ENCODE peak calls at places on chromosomes 3 and 15, in four cellular contexts. One of them, this sample, is unnamed.

GRCh38 chr3:33119891-33120290 is 6.1 kb downstream of the CRTAP start:
- DNase-seq in transverse colon: no peak
- DNase-seq in H9: no peak
- DNase-seq in cardiac muscle cell: peak; percentile 8
- DNase-seq in this sample: no peak

GRCh38 chr3:162122405-162122804 is 625.8 kb downstream of the OTOL1 start:
- DNase-seq in transverse colon: no peak
- DNase-seq in cardiac muscle cell: no peak
- DNase-seq in H9: no peak
- DNase-seq in this sample: no peak

GRCh38 chr3:14391033-14391432 is 11.4 kb upstream of the SLC6A6 start:
- DNase-seq in cardiac muscle cell: no peak
- DNase-seq in H9: no peak
- DNase-seq in transverse colon: no peak
- DNase-seq in this sample: no peak

GRCh38 chr3:44321335-44321734 is 17.2 kb upstream of the TCAIM start:
- DNase-seq in transverse colon: no peak
- DNase-seq in H9: no peak
- DNase-seq in cardiac muscle cell: no peak
- DNase-seq in this sample: no peak

GRCh38 chr15:48975713-48976419 is 12.1 kb upstream of the SHC4 start:
- DNase-seq in transverse colon: peak; percentile 75
- DNase-seq in cardiac muscle cell: peak; percentile 90
- DNase-seq in H9: peak; percentile 87
- DNase-seq in this sample: peak; percentile 88

GRCh38 chr3:29370021-29370420 is 89.2 kb downstream of the RBMS3 start:
- DNase-seq in transverse colon: no peak
- DNase-seq in H9: no peak
- DNase-seq in cardiac muscle cell: no peak
- DNase-seq in this sample: no peak

GRCh38 chr15:23385886-23386430 is 31.4 kb downstream of the GOLGA8S start:
- DNase-seq in H9: no peak
- DNase-seq in cardiac muscle cell: no peak
- DNase-seq in transverse colon: peak; percentile 25
- DNase-seq in this sample: no peak

GRCh38 chr3:15069441-15069840 is 4.3 kb upstream of the MRPS25 start:
- DNase-seq in transverse colon: no peak
- DNase-seq in H9: no peak
- DNase-seq in cardiac muscle cell: no peak
- DNase-seq in this sample: no peak

GRCh38 chr3:198064420-198064819 is 104.4 kb downstream of the LMLN start:
- DNase-seq in H9: no peak
- DNase-seq in cardiac muscle cell: no peak
- DNase-seq in transverse colon: no peak
- DNase-seq in this sample: no peak

GRCh38 chr15:63362196-63362595 is 19.4 kb downstream of the CA12 start:
- DNase-seq in cardiac muscle cell: no peak
- DNase-seq in H9: no peak
- DNase-seq in transverse colon: peak; percentile 57
- DNase-seq in this sample: peak; percentile 14

GRCh38 chr15:31782951-31783350 is 247.4 kb upstream of the CHRNA7 start:
- DNase-seq in transverse colon: no peak
- DNase-seq in cardiac muscle cell: no peak
- DNase-seq in H9: no peak
- DNase-seq in this sample: no peak

GRCh38 chr3:37037352-37037751 is 44.0 kb downstream of the MLH1 start:
- DNase-seq in transverse colon: no peak
- DNase-seq in cardiac muscle cell: no peak
- DNase-seq in H9: no peak
- DNase-seq in this sample: no peak

GRCh38 chr3:64685800-64686445 is 1.9 kb downstream of the ADAMTS9 start:
- DNase-seq in H9: peak; percentile 94
- DNase-seq in cardiac muscle cell: peak; percentile 92
- DNase-seq in transverse colon: peak; percentile 89
- DNase-seq in this sample: peak; percentile 87

GRCh38 chr15:67067161-67067853 is 1.9 kb downstream of the SMAD3 start:
- DNase-seq in transverse colon: no peak
- DNase-seq in cardiac muscle cell: peak; percentile 58
- DNase-seq in H9: no peak
- DNase-seq in this sample: peak; percentile 42

GRCh38 chr3:17433866-17434265 is 308.6 kb downstream of the TBC1D5 start:
- DNase-seq in H9: no peak
- DNase-seq in transverse colon: no peak
- DNase-seq in cardiac muscle cell: no peak
- DNase-seq in this sample: no peak

GRCh38 chr3:99509224-99509623 is 129.2 kb upstream of the COL8A1 start:
- DNase-seq in cardiac muscle cell: no peak
- DNase-seq in H9: no peak
- DNase-seq in transverse colon: no peak
- DNase-seq in this sample: no peak

GRCh38 chr3:16134173-16134928 is 40.1 kb upstream of the GALNT15 start:
- DNase-seq in cardiac muscle cell: no peak
- DNase-seq in transverse colon: no peak
- DNase-seq in H9: no peak
- DNase-seq in this sample: no peak

GRCh38 chr3:12489832-12490231 is 5.6 kb downstream of the TSEN2 start:
- DNase-seq in transverse colon: no peak
- DNase-seq in H9: no peak
- DNase-seq in cardiac muscle cell: no peak
- DNase-seq in this sample: no peak

GRCh38 chr3:134655706-134656105 is 4.9 kb upstream of the KY start:
- DNase-seq in cardiac muscle cell: no peak
- DNase-seq in transverse colon: no peak
- DNase-seq in H9: peak; percentile 10
- DNase-seq in this sample: no peak

GRCh38 chr3:150292891-150293290 is 115.2 kb upstream of the TSC22D2 start:
- DNase-seq in cardiac muscle cell: no peak
- DNase-seq in H9: no peak
- DNase-seq in transverse colon: no peak
- DNase-seq in this sample: no peak

GRCh38 chr3:174495231-174495755 is 363.8 kb upstream of the NAALADL2 start:
- DNase-seq in H9: no peak
- DNase-seq in cardiac muscle cell: no peak
- DNase-seq in transverse colon: no peak
- DNase-seq in this sample: no peak

GRCh38 chr3:71515640-71516383 is 67.7 kb downstream of the FOXP1 start:
- DNase-seq in cardiac muscle cell: no peak
- DNase-seq in H9: no peak
- DNase-seq in transverse colon: no peak
- DNase-seq in this sample: no peak

GRCh38 chr3:71520186-71521020 is 63.1 kb downstream of the FOXP1 start:
- DNase-seq in H9: no peak
- DNase-seq in cardiac muscle cell: no peak
- DNase-seq in transverse colon: no peak
- DNase-seq in this sample: no peak

GRCh38 chr3:71521021-71521352 is 62.5 kb downstream of the FOXP1 start:
- DNase-seq in H9: no peak
- DNase-seq in transverse colon: no peak
- DNase-seq in cardiac muscle cell: no peak
- DNase-seq in this sample: no peak

GRCh38 chr3:71517206-71517855 is 66.2 kb downstream of the FOXP1 start:
- DNase-seq in transverse colon: no peak
- DNase-seq in cardiac muscle cell: no peak
- DNase-seq in H9: no peak
- DNase-seq in this sample: no peak

GRCh38 chr3:71518089-71518488 is 65.4 kb downstream of the FOXP1 start:
- DNase-seq in H9: no peak
- DNase-seq in cardiac muscle cell: no peak
- DNase-seq in transverse colon: no peak
- DNase-seq in this sample: no peak
- TF ChIP-seq CTCF in H9: no peak
- TF ChIP-seq CTCF in cardiac muscle cell: no peak
- TF ChIP-seq CTCF in transverse colon: no peak
- TF ChIP-seq CTCF in this sample: no peak

DNA sequence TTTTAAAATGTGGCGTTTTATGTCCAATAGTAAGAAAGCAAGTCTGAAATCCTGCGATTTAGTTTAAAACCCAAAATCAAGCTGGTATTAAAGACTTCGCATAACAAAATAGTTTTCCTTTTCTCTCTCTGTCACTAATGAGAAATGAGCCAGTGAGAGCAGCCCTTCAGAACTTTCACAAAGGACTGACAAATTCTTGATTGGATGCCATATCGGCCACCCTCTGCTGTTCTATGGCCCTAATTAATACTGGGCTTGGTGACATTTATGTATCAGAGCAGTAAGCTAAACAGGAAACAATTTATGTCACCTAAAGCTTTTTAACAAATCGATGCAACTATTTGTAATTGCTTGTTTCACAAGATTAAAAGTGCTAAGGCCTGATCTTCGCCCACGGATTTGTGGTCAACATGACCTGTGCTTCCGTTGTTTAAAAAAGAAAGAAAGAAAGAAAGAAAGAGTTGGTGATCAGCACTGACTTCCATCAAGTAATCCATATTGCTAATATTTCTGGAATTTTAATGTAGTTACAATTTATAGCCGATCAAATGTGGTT is 631.5 kb downstream of the FOXP1 start:
- DNase-seq in H9: no peak
- DNase-seq in cardiac muscle cell: no peak
- DNase-seq in transverse colon: no peak
- DNase-seq in this sample: no peak
- TF ChIP-seq CTCF in H9: no peak
- TF ChIP-seq CTCF in cardiac muscle cell: no peak
- TF ChIP-seq CTCF in transverse colon: no peak
- TF ChIP-seq CTCF in this sample: no peak

GRCh38 chr3:169604568-169604967 is 58.9 kb downstream of the MECOM start:
- DNase-seq in H9: peak; percentile 36
- DNase-seq in transverse colon: no peak
- DNase-seq in cardiac muscle cell: no peak
- DNase-seq in this sample: no peak
- TF ChIP-seq CTCF in H9: peak; percentile 60
- TF ChIP-seq CTCF in transverse colon: no peak
- TF ChIP-seq CTCF in cardiac muscle cell: peak; percentile 37
- TF ChIP-seq CTCF in this sample: peak; percentile 10

GRCh38 chr3:42600958-42601675 is 631 bp downstream of the NKTR start:
- DNase-seq in H9: peak; percentile 75
- DNase-seq in cardiac muscle cell: peak; percentile 81
- DNase-seq in transverse colon: peak; percentile 72
- DNase-seq in this sample: no peak
- TF ChIP-seq CTCF in H9: no peak
- TF ChIP-seq CTCF in cardiac muscle cell: no peak
- TF ChIP-seq CTCF in transverse colon: peak; percentile 19
- TF ChIP-seq CTCF in this sample: no peak

This sample was measured in nephron progenitor cell.